ENCODE peak calls at places on chromosomes 16 and 17, in nine cellular contexts. D is K562, X is psoas muscle, M is SJCRH30, Q is AG04450, P is gastrocnemius medialis, E is SJSA1, Z is left ventricle myocardium inferior, H is Karpas-422. U is an unnamed sample.
A peak's percentile ranks its signal among the peaks of the same experiment; 100 is the strongest.

GRCh38 chr17:65366102-65366844 is 195.2 kb downstream of the AXIN2 start:
- DNase-seq in X (no peak), Q (no peak), Z (no peak), E (no peak), M (no peak), P (no peak), H (no peak), D (no peak), U (no peak)

GRCh38 chr16:82093901-82094300 is 58.8 kb downstream of the HSD17B2 start:
- DNase-seq in X (no peak), E (no peak), D (no peak), Q (no peak), M (no peak), Z (no peak), P (no peak), H (no peak), U (no peak)

GRCh38 chr16:3377917-3378316 is 22.2 kb downstream of the OR2C1 start:
- DNase-seq in P (no peak), H (no peak), X (no peak), M (no peak), D (no peak), Z (no peak), Q (no peak), E (no peak), U (no peak)

GRCh38 chr16:55107851-55108250 is 177.2 kb downstream of the IRX5 start:
- DNase-seq in D (no peak), M (no peak), P (no peak), H (no peak), X (no peak), Q (no peak), Z (no peak), E (no peak), U (no peak)

GRCh38 chr17:64500923-64501765 is 4.3 kb upstream of the POLG2 start:
- DNase-seq in M (no peak), P (no peak), E (no peak), Z (no peak), X (no peak), H (no peak), Q (no peak), D (no peak), U (no peak)

GRCh38 chr17:67601897-67602296 is 115.8 kb upstream of the NOL11 start:
- DNase-seq in D (no peak), H (no peak), X (no peak), Z (no peak), E (no peak), M (no peak), Q (no peak), P (no peak), U (no peak)

GRCh38 chr17:30524847-30525246 is 47.6 kb downstream of the GOSR1 start:
- DNase-seq in Z (no peak), P (no peak), E (no peak), H (no peak), X (no peak), Q (peak; percentile 10), D (no peak), M (peak; percentile 51), U (no peak)

GRCh38 chr16:392450-393027 is 4.5 kb upstream of the NME4 start:
- DNase-seq in Z (no peak), D (no peak), X (no peak), M (no peak), H (no peak), Q (no peak), E (no peak), P (no peak), U (no peak)

GRCh38 chr17:29576214-29577008 is 7.9 kb downstream of the TP53I13 start:
- DNase-seq in D (no peak), Q (no peak), M (no peak), H (no peak), X (no peak), E (no peak), Z (peak; percentile 13), P (no peak), U (peak; percentile 18)

GRCh38 chr17:81026266-81027036 is 8.5 kb upstream of the BAIAP2 start:
- DNase-seq in Z (no peak), D (no peak), M (no peak), P (no peak), H (no peak), X (peak; percentile 20), E (no peak), Q (no peak), U (peak; percentile 27)

GRCh38 chr16:23318639-23319038 is 16.5 kb downstream of the SCNN1B start:
- DNase-seq in H (no peak), X (no peak), E (no peak), M (no peak), Z (no peak), D (no peak), P (no peak), Q (no peak), U (no peak)

GRCh38 chr16:79994413-79994812 is 393.9 kb upstream of the MAF start:
- DNase-seq in Q (no peak), D (no peak), M (no peak), X (no peak), P (no peak), Z (no peak), E (no peak), H (no peak), U (no peak)

DNA sequence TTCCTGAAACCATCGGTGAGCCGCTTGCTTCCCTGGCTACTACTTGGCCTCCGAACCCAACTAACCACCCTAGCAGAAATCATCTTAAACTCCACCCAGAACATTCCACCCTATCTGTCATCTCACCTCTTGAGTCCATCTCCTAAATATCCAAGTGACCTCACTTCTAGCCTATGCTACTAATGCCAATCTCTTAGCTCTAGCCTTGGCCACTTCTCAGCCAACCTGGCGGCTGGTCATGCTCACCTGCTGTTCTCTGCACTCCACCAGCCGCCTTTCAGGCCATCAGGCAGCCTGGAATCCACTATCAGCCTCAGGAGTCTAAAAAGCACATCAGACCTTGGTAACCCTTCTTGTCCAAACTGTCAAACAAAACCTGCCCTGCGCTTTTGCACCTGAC is 11.9 kb upstream of the CYTH1 start:
- DNase-seq in P (peak; percentile 50), D (no peak), X (no peak), M (no peak), Z (no peak), E (no peak), H (no peak), Q (no peak), U (no peak)
- H3K27ac ChIP-seq in P (peak overlapping the region; percentile 72), D (no peak overlapping the region), X (peak overlapping the region; percentile 78), M (no peak overlapping the region), Z (peak overlapping the region; percentile 38), E (no peak overlapping the region), H (no peak overlapping the region), Q (no peak overlapping the region), U (no peak overlapping the region)

GRCh38 chr17:77420476-77420803 is 279.7 kb downstream of the SEC14L1 start:
- DNase-seq in M (peak; percentile 33), D (no peak), P (no peak), X (no peak), Z (no peak), H (no peak), Q (no peak), E (no peak), U (no peak)

GRCh38 chr17:77422104-77422782 is 281.5 kb downstream of the SEC14L1 start:
- DNase-seq in D (no peak), Q (no peak), X (no peak), Z (no peak), E (no peak), P (peak; percentile 68), H (no peak), M (peak; percentile 11), U (no peak)

GRCh38 chr17:77419547-77420475 is 279.0 kb downstream of the SEC14L1 start:
- DNase-seq in H (no peak), E (no peak), M (peak; percentile 89), D (peak; percentile 50), X (no peak), Z (no peak), Q (no peak), P (no peak), U (no peak)

GRCh38 chr17:77420804-77421634 is 280.2 kb downstream of the SEC14L1 start:
- DNase-seq in D (peak; percentile 71), M (peak; percentile 99), H (no peak), X (peak; percentile 18), Q (peak; percentile 74), E (peak; percentile 79), P (peak; percentile 70), Z (no peak), U (peak; percentile 68)

DNA sequence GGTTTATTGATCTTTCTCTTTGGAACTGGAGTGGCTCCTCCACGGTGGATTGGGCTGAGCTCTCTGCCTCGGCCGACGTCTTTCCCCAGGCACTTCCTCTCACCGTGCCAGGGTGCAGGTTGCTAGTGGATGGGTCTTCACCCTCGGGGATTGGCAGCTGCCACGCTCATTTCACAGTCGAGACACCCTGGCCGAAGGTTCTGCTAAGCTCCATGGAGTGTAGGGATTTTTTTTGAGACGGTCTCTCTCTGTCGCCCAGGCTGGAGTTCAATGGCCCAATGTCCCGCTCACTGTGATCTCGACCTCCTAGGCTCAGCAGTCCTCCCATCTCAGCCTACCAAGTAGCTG is 280.8 kb downstream of the SEC14L1 start:
- DNase-seq in P (no peak), X (no peak), Q (no peak), Z (no peak), M (no peak), E (no peak), H (no peak), D (no peak), U (peak; percentile 29)
- H3K27ac ChIP-seq in P (peak overlapping the region; percentile 85), X (peak overlapping the region; percentile 83), Q (peak overlapping the region; percentile 42), Z (peak overlapping the region; percentile 85), M (peak overlapping the region; percentile 57), E (no peak overlapping the region), H (no peak overlapping the region), D (no peak overlapping the region), U (peak overlapping the region; percentile 77)

GRCh38 chr17:42027961-42028790 is 8.3 kb downstream of the NKIRAS2 start:
- DNase-seq in D (peak; percentile 68), E (no peak), P (no peak), Q (no peak), Z (no peak), H (peak; percentile 73), M (peak; percentile 45), X (no peak), U (no peak)
- H3K27ac ChIP-seq in D (no peak overlapping the region), E (no peak overlapping the region), P (no peak overlapping the region), Q (no peak overlapping the region), Z (no peak overlapping the region), H (no peak overlapping the region), M (no peak overlapping the region), X (no peak overlapping the region), U (no peak overlapping the region)

GRCh38 chr16:68643847-68644246 is 1.3 kb upstream of the CDH3 start:
- DNase-seq in P (no peak), D (no peak), Z (no peak), Q (no peak), E (no peak), H (no peak), M (no peak), X (no peak), U (no peak)

GRCh38 chr16:68642047-68642435 is 3.1 kb upstream of the CDH3 start:
- DNase-seq in Z (no peak), E (no peak), D (no peak), P (no peak), X (no peak), Q (no peak), M (no peak), H (no peak), U (no peak)

GRCh38 chr16:68642436-68643064 is 2.6 kb upstream of the CDH3 start:
- DNase-seq in Q (no peak), P (no peak), E (peak; percentile 12), X (no peak), H (no peak), M (peak; percentile 92), Z (no peak), D (no peak), U (no peak)

GRCh38 chr16:68643227-68643626 is 1.9 kb upstream of the CDH3 start:
- DNase-seq in P (no peak), M (peak; percentile 13), X (no peak), H (no peak), Z (no peak), D (no peak), E (no peak), Q (no peak), U (no peak)

GRCh38 chr16:68640972-68641371 is 4.1 kb upstream of the CDH3 start:
- DNase-seq in P (no peak), M (no peak), H (no peak), D (no peak), Z (no peak), Q (no peak), X (no peak), E (peak; percentile 25), U (no peak)
- H3K27ac ChIP-seq in P (no peak overlapping the region), M (no peak overlapping the region), H (no peak overlapping the region), D (no peak overlapping the region), Z (no peak overlapping the region), Q (no peak overlapping the region), X (no peak overlapping the region), E (no peak overlapping the region), U (no peak overlapping the region)

U was measured in heart left ventricle.